ENCODE peak calls at places on chromosomes 12 and 14, in four cellular contexts. S, G, F and J are unnamed samples.

GRCh38 chr12:91332305-91332704 is 149.7 kb upstream of the DCN start:
- DNase-seq in S (no peak), F (no peak), G (no peak), J (no peak)

GRCh38 chr12:124317400-124317799 is 22.5 kb downstream of the RFLNA start:
- DNase-seq in G (no peak), F (no peak), S (no peak), J (no peak)

GRCh38 chr12:11719678-11720099 is 70.2 kb downstream of the ETV6 start:
- DNase-seq in F (peak; percentile 51), G (peak; percentile 31), S (peak; percentile 94), J (no peak)

GRCh38 chr14:92511472-92512247 is 1.9 kb upstream of the RIN3 start:
- DNase-seq in G (no peak), F (no peak), S (peak; percentile 86), J (no peak)

GRCh38 chr12:96516472-96517417 is 27.4 kb downstream of the CFAP54 start:
- DNase-seq in G (peak; percentile 63), F (peak; percentile 80), S (peak; percentile 79), J (peak; percentile 92)

GRCh38 chr12:112891093-112892024 is 15.4 kb upstream of the OAS1 start:
- DNase-seq in G (no peak), S (no peak), F (no peak), J (no peak)

GRCh38 chr12:109310247-109311125 is 1.4 kb upstream of the FOXN4 start:
- DNase-seq in G (no peak), S (no peak), F (no peak), J (no peak)

GRCh38 chr12:546920-547845 is 87.4 kb downstream of the B4GALNT3 start:
- DNase-seq in G (peak; percentile 80), F (peak; percentile 87), S (peak; percentile 10), J (no peak)

GRCh38 chr14:65255029-65255545 is 152.8 kb upstream of the MAX start:
- DNase-seq in G (no peak), F (no peak), S (peak; percentile 96), J (no peak)

GRCh38 chr12:92899388-92900001 is 29.6 kb downstream of the EEA1 start:
- DNase-seq in G (peak; percentile 39), S (peak; percentile 98), F (no peak), J (peak; percentile 52)

GRCh38 chr12:6061661-6062060 is 62.8 kb downstream of the VWF start:
- DNase-seq in F (no peak), S (no peak), G (no peak), J (no peak)

GRCh38 chr12:80862606-80863005 is 75.1 kb downstream of the LIN7A start:
- DNase-seq in F (no peak), S (peak; percentile 23), G (no peak), J (no peak)

GRCh38 chr14:45716506-45716905 is 463.5 kb upstream of the MIS18BP1 start:
- DNase-seq in G (no peak), F (peak; percentile 9), S (no peak), J (no peak)

GRCh38 chr14:105215602-105216001 is 32.7 kb upstream of the BTBD6 start:
- DNase-seq in S (no peak), F (no peak), G (no peak), J (no peak)

GRCh38 chr12:22709292-22709691 is 84.3 kb downstream of the ETNK1 start:
- DNase-seq in F (no peak), G (no peak), S (peak; percentile 35), J (no peak)

GRCh38 chr12:64610660-64611429 is 550 bp downstream of the RASSF3 start:
- DNase-seq in G (peak; percentile 79), F (peak; percentile 64), S (no peak), J (peak; percentile 38)

GRCh38 chr12:93136243-93137015 is 207.3 kb upstream of the EEA1 start:
- DNase-seq in G (no peak), F (no peak), S (no peak), J (no peak)

GRCh38 chr12:110908377-110909136 is 11.8 kb downstream of the MYL2 start:
- DNase-seq in S (peak; percentile 60), G (peak; percentile 37), F (no peak), J (no peak)

GRCh38 chr14:33932526-33933292 is 18.2 kb downstream of the EGLN3 start:
- DNase-seq in S (no peak), G (no peak), F (no peak), J (no peak)

GRCh38 chr12:74816398-74817175 is 279.0 kb downstream of the ATXN7L3B start:
- DNase-seq in S (no peak), G (no peak), F (no peak), J (no peak)

GRCh38 chr12:53049582-53050318 is at the start of gene TNS2:
- DNase-seq in G (peak; percentile 84), S (peak; percentile 43), F (peak; percentile 71), J (no peak)

GRCh38 chr14:51957950-51958349 is 31.4 kb upstream of the RTRAF start:
- DNase-seq in S (no peak), G (no peak), F (no peak), J (no peak)

GRCh38 chr14:55152052-55152753 is 23.2 kb downstream of the LGALS3 start:
- DNase-seq in G (no peak), F (no peak), S (no peak), J (no peak)

GRCh38 chr12:119666226-119666808 is 1.6 kb upstream of the PRKAB1 start:
- DNase-seq in G (no peak), S (no peak), F (no peak), J (no peak)

GRCh38 chr12:114625294-114625851 is 58.6 kb downstream of the TBX3 start:
- DNase-seq in F (peak; percentile 79), S (peak; percentile 17), G (no peak), J (no peak)

GRCh38 chr14:50452979-50453705 is 56.5 kb upstream of the CDKL1 start:
- DNase-seq in G (no peak), F (no peak), S (peak; percentile 97), J (no peak)

GRCh38 chr14:66069830-66070541 is 416.2 kb upstream of the CCDC196 start:
- DNase-seq in F (no peak), G (no peak), S (peak; percentile 28), J (no peak)

GRCh38 chr14:54377501-54377900 is 19.3 kb upstream of the CDKN3 start:
- DNase-seq in G (no peak), F (no peak), S (no peak), J (no peak)

GRCh38 chr14:49363926-49364751 is 222.0 kb downstream of the RPS29 start:
- DNase-seq in G (no peak), F (no peak), S (no peak), J (no peak)

GRCh38 chr14:105335735-105336476 is 21.4 kb downstream of the PACS2 start:
- DNase-seq in S (no peak), F (no peak), G (peak; percentile 72), J (no peak)

GRCh38 chr12:52838871-52839446 is 4.8 kb upstream of the KRT79 start:
- DNase-seq in G (no peak), F (no peak), S (no peak), J (no peak)

GRCh38 chr12:102549691-102550090 is 69.3 kb upstream of the IGF1 start:
- DNase-seq in S (no peak), F (no peak), G (no peak), J (no peak)

GRCh38 chr14:96662116-96662901 is 134.9 kb upstream of the VRK1 start:
- DNase-seq in F (no peak), S (peak; percentile 11), G (no peak), J (no peak)

GRCh38 chr12:92445253-92446081 is 257.3 kb upstream of the PLEKHG7 start:
- DNase-seq in S (peak; percentile 35), G (no peak), F (no peak), J (no peak)

GRCh38 chr12:121300083-121300819 is 3.7 kb upstream of the CAMKK2 start:
- DNase-seq in S (no peak), F (no peak), G (no peak), J (no peak)

GRCh38 chr14:50340045-50340444 is 27.9 kb downstream of the DMAC2L start:
- DNase-seq in G (no peak), S (no peak), F (no peak), J (no peak)

GRCh38 chr14:64693766-64694165 is 10.5 kb upstream of the PLEKHG3 start:
- DNase-seq in F (no peak), G (no peak), S (no peak), J (no peak)

GRCh38 chr14:67998804-67999203 is 179.2 kb downstream of the RAD51B start:
- DNase-seq in G (no peak), S (no peak), F (no peak), J (no peak)

GRCh38 chr12:52238916-52239649 is 6.0 kb downstream of the KRT7 start:
- DNase-seq in F (no peak), S (no peak), G (no peak), J (no peak)

DNA sequence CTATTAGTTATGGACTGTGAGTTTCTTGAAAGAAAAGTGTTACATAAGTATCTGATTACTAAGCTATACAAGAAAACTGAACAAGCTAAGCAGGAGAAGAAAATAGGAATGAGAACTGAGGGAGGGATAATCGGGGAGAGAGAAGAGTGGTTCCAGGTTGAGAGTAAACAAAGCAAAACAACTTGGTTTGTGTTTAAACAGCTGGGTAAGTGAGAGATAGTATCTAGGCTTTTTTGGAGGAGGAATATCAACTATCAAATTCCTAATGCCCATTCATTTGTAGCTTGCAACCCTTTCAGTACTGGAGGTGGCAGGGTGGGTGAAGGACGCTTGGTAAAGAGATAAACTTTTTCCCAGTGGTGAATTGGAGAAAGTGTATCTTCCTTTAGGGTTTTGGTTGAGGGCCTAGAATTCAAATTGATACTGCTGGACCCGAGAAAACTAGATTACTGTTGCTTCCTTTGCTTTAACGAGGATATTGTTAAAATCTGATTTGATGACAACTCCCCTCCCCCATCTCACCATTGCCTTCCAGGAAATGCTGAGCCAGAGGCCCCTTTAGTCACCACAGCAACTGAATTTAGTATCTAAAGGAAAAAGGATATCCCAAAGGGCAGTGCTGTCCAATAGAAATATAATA is 2.0 kb upstream of the SLC2A3 start:
- DNase-seq in F (no peak), G (no peak), S (no peak), J (no peak)
- TF ChIP-seq CTCF in F (peak; percentile 22), G (no peak), S (no peak), J (no peak)

DNA sequence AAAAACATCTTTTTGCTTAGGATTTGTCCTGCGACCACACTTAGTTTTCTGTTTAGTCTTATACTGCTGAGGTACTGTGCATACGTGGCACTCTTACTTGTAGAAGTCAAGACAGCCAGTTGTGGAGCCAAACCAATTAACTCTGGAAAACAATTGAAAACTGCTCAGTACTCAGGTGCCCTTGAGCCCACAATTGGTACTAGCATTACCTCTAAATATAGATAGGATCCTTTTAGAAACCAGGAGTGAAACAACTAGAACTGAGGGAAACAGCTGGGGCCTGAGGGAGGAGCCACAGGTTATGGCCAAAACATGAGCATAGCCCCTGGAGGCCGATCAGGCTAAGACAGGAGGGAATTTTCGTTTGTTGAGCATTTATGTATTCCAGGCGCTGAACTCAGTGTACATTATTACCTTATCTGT is 2.5 kb downstream of the SPATS2 start:
- DNase-seq in F (peak; percentile 41), G (no peak), S (peak; percentile 40), J (no peak)
- TF ChIP-seq CTCF in F (peak; percentile 49), G (peak; percentile 38), S (peak; percentile 39), J (no peak)

GRCh38 chr14:73750161-73750901 is 36.1 kb upstream of the PNMA1 start:
- DNase-seq in F (no peak), G (no peak), S (no peak), J (no peak)

GRCh38 chr14:73751157-73751691 is 37.0 kb upstream of the PNMA1 start:
- DNase-seq in G (no peak), F (no peak), S (no peak), J (no peak)

GRCh38 chr14:73753887-73754880 is 40.0 kb upstream of the PNMA1 start:
- DNase-seq in S (no peak), F (no peak), G (no peak), J (no peak)

GRCh38 chr14:73753043-73753886 is 39.1 kb upstream of the PNMA1 start:
- DNase-seq in F (peak; percentile 71), G (no peak), S (peak; percentile 54), J (no peak)

GRCh38 chr14:73752297-73752992 is 38.3 kb upstream of the PNMA1 start:
- DNase-seq in S (no peak), F (no peak), G (peak; percentile 77), J (no peak)
- TF ChIP-seq CTCF in S (peak; percentile 33), F (no peak), G (peak; percentile 29), J (no peak)

GRCh38 chr14:76923422-76924362 is 97.5 kb downstream of the LRRC74A start:
- DNase-seq in G (no peak), S (no peak), F (no peak), J (no peak)
- TF ChIP-seq CTCF in G (no peak), S (no peak), F (no peak), J (no peak)